ENCODE peak calls at places on chromosomes 2 and 18, in four cellular contexts. O, V, P and R are unnamed samples. For H3K9me3 and H3K27me3, the result is how much of the 10 kb centered on the place peaks cover.

GRCh38 chr2:134663451-134663850 is 55.3 kb downstream of the TMEM163 start:
- DNase-seq in V (no peak), P (no peak), O (no peak), R (no peak)

GRCh38 chr2:85549826-85550225 is 10.9 kb downstream of the MAT2A start:
- DNase-seq in P (no peak), O (no peak), V (peak), R (peak)

GRCh38 chr2:226179010-226179409 is 620.6 kb downstream of the IRS1 start:
- DNase-seq in P (no peak), O (no peak), V (peak), R (no peak)

GRCh38 chr2:8548065-8548870 is 133.6 kb upstream of the ID2 start:
- DNase-seq in V (no peak), P (no peak), O (no peak), R (no peak)

GRCh38 chr2:187618813-187619212 is 64.6 kb upstream of the TFPI start:
- DNase-seq in P (no peak), V (peak), O (no peak), R (peak)

GRCh38 chr2:217714268-217714643 is 288.5 kb downstream of the TNS1 start:
- DNase-seq in O (no peak), V (peak), P (peak), R (peak)

GRCh38 chr2:174334781-174335604 is at the start of gene SP9:
- DNase-seq in P (no peak), V (peak), O (no peak), R (peak)

GRCh38 chr2:156333951-156334495 is 1.5 kb upstream of the NR4A2 start:
- DNase-seq in V (peak), O (peak), P (no peak), R (peak)

GRCh38 chr2:71736986-71737385 is 283.6 kb downstream of the DYSF start:
- DNase-seq in V (no peak), P (no peak), O (no peak), R (peak)

GRCh38 chr2:200593905-200594304 is 8.1 kb downstream of the AOX1 start:
- DNase-seq in O (no peak), P (no peak), V (no peak), R (no peak)

GRCh38 chr2:69559696-69560482 is 83.7 kb downstream of the AAK1 start:
- DNase-seq in O (no peak), V (peak), P (no peak), R (no peak)

GRCh38 chr2:173963323-173963816 is 1.8 kb downstream of the SP3 start:
- DNase-seq in V (peak), P (peak), O (peak), R (no peak)

GRCh38 chr18:49055787-49056186 is 105.0 kb upstream of the SMAD7 start:
- DNase-seq in V (peak), O (peak), P (peak), R (peak)

GRCh38 chr2:199100326-199101110 is 357.2 kb downstream of the SATB2 start:
- DNase-seq in O (no peak), P (no peak), V (peak), R (no peak)

GRCh38 chr2:107731435-107731834 is 95.3 kb upstream of the RGPD4 start:
- DNase-seq in O (no peak), P (no peak), V (no peak), R (no peak)

GRCh38 chr2:207711750-207712487 is 479 bp downstream of the CCNYL1 start:
- DNase-seq in V (peak), O (peak), P (peak), R (peak)

GRCh38 chr2:43171789-43172188 is 54.6 kb downstream of the ZFP36L2 start:
- DNase-seq in O (peak), P (peak), V (peak), R (no peak)

GRCh38 chr2:20110383-20110782 is 59.0 kb upstream of the LAPTM4A start:
- DNase-seq in P (no peak), V (no peak), O (no peak), R (no peak)

GRCh38 chr18:12470382-12471090 is 62.8 kb downstream of the PRELID3A start:
- DNase-seq in P (peak), O (no peak), V (no peak), R (no peak)

GRCh38 chr2:43139996-43140621 is 86.3 kb downstream of the ZFP36L2 start:
- DNase-seq in P (peak), V (no peak), O (no peak), R (no peak)

GRCh38 chr2:223532161-223532560 is 70.0 kb downstream of the SCG2 start:
- DNase-seq in O (no peak), P (no peak), V (peak), R (no peak)

GRCh38 chr18:64659186-64659585 is 510.3 kb upstream of the LINC00305 start:
- DNase-seq in O (no peak), V (no peak), P (no peak), R (no peak)

GRCh38 chr2:146982393-146982846 is 862.4 kb upstream of the ACVR2A start:
- DNase-seq in V (peak), O (no peak), P (peak), R (peak)

GRCh38 chr2:77232909-77233308 is 289.3 kb downstream of the LRRTM4 start:
- DNase-seq in P (no peak), V (peak), O (no peak), R (no peak)

GRCh38 chr2:142315353-142315752 is 184.5 kb upstream of the LRP1B start:
- DNase-seq in P (no peak), V (peak), O (no peak), R (no peak)

GRCh38 chr18:22422909-22423548 is 5.3 kb upstream of the CTAGE1 start:
- DNase-seq in V (peak), O (no peak), P (no peak), R (peak)

GRCh38 chr18:23740105-23740830 is 51.0 kb downstream of the LAMA3 start:
- DNase-seq in V (peak), P (no peak), O (no peak), R (peak)

GRCh38 chr18:69774831-69775230 is 172.8 kb downstream of the CD226 start:
- DNase-seq in P (no peak), V (no peak), O (no peak), R (no peak)

GRCh38 chr2:55119711-55120487 is 69.6 kb upstream of the RTN4 start:
- DNase-seq in V (no peak), P (no peak), O (no peak), R (no peak)

GRCh38 chr18:63472380-63472779 is 4.4 kb upstream of the SERPINB5 start:
- DNase-seq in V (no peak), O (no peak), P (no peak), R (no peak)

GRCh38 chr2:236644502-236644911 is 74.9 kb downstream of the ACKR3 start:
- DNase-seq in P (no peak), V (no peak), O (no peak), R (no peak)

GRCh38 chr2:140542627-140543026 is 1588.2 kb downstream of the LRP1B start:
- DNase-seq in V (no peak), O (no peak), P (no peak), R (no peak)

GRCh38 chr18:42024131-42024530 is 69.1 kb downstream of the PIK3C3 start:
- DNase-seq in V (no peak), O (no peak), P (no peak), R (no peak)

GRCh38 chr18:9765505-9765904 is 57.4 kb downstream of the RAB31 start:
- DNase-seq in O (no peak), P (no peak), V (no peak), R (no peak)

GRCh38 chr2:236309669-236310029 is 45.4 kb upstream of the ASB18 start:
- DNase-seq in V (peak), P (no peak), O (no peak), R (peak)

GRCh38 chr18:62387257-62387656 is 62.1 kb downstream of the TNFRSF11A start:
- DNase-seq in P (no peak), V (no peak), O (no peak), R (no peak)

GRCh38 chr18:62386616-62387015 is 61.5 kb downstream of the TNFRSF11A start:
- DNase-seq in O (no peak), V (no peak), P (no peak), R (no peak)

GRCh38 chr18:62386091-62386490 is 61.0 kb downstream of the TNFRSF11A start:
- DNase-seq in O (no peak), P (no peak), V (no peak), R (no peak)

GRCh38 chr18:62384610-62385097 is 59.5 kb downstream of the TNFRSF11A start:
- DNase-seq in V (peak), O (no peak), P (no peak), R (peak)

DNA sequence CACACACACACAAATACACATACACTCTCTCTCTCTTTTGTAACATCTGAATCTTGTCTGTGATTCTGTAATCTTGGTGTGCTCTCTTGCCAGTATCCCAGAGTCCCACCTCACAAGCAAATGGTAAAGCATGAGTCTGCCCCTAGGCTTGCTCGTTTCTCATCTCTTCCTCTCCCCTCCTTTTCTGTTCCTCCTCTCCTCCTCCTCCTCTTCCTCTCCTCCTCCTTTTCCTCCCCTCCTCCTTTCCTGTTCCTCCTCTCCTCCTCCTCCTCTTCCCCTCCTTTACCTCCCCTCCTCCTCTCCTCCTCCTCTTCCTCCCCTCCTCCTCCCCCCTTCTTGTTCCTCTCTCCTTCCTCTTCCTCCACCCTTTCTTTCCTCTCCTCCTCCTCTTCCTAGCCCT is 59.0 kb downstream of the TNFRSF11A start:
- DNase-seq in O (no peak), P (no peak), V (no peak), R (no peak)
- H3K4me3 ChIP-seq in O (no peak), P (no peak), V (no peak), R (peak)

GRCh38 chr2:41998201-41998781 is 49.5 kb upstream of the PKDCC start:
- DNase-seq in P (no peak), V (no peak), O (no peak), R (no peak)
- H3K9me3 ChIP-seq in P (under half), V (under half), O (under half), R (under half)

GRCh38 chr2:95344208-95344570 is 47.0 kb downstream of the KCNIP3 start:
- DNase-seq in P (no peak), O (no peak), V (no peak), R (no peak)

GRCh38 chr2:95345415-95346235 is 48.5 kb downstream of the KCNIP3 start:
- DNase-seq in V (peak), P (peak), O (peak), R (peak)

GRCh38 chr2:95345066-95345414 is 47.9 kb downstream of the KCNIP3 start:
- DNase-seq in V (no peak), P (no peak), O (no peak), R (no peak)

GRCh38 chr2:95343429-95344207 is 46.5 kb downstream of the KCNIP3 start:
- DNase-seq in P (no peak), O (no peak), V (no peak), R (no peak)

DNA sequence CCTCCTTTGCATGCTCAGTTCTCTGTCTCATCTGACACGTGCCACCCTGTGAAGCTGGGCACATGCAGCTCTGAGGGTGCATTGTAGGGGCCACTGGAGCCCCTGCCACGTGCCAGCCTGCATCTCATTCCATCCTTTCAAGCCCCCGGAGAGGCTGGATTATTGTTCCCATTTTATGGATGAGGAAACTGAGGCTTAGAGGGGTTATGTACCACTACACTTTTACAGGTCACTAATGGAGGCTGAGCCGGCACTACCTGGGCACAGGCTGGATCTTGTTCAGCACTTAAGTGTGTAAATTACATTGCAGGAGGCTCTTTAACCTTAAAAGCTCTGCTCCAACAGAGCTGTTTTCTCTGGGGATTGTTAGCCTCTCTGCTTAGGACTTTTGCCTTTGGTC is 47.5 kb downstream of the KCNIP3 start:
- DNase-seq in O (no peak), P (no peak), V (no peak), R (no peak)
- H3K27me3 ChIP-seq in O (under half), P (under half), V (under half), R (under half)

GRCh38 chr2:57907411-57907810 is 139.2 kb upstream of the VRK2 start:
- DNase-seq in V (no peak), O (no peak), P (no peak), R (no peak)

GRCh38 chr2:57899898-57900297 is 146.7 kb upstream of the VRK2 start:
- DNase-seq in V (no peak), O (no peak), P (no peak), R (no peak)

GRCh38 chr2:57906152-57906732 is 140.4 kb upstream of the VRK2 start:
- DNase-seq in P (no peak), V (peak), O (no peak), R (no peak)

GRCh38 chr2:57902578-57902977 is 144.0 kb upstream of the VRK2 start:
- DNase-seq in O (no peak), P (no peak), V (no peak), R (no peak)
- H3K4me3 ChIP-seq in O (no peak), P (no peak), V (no peak), R (no peak)

GRCh38 chr2:56969513-56969912 is 785.7 kb downstream of the CCDC85A start:
- DNase-seq in V (no peak), P (no peak), O (no peak), R (no peak)

GRCh38 chr2:56971383-56971974 is 787.7 kb downstream of the CCDC85A start:
- DNase-seq in V (no peak), P (no peak), O (no peak), R (no peak)
- H3K9me3 ChIP-seq in V (under half), P (under half), O (under half), R (under half)

DNA sequence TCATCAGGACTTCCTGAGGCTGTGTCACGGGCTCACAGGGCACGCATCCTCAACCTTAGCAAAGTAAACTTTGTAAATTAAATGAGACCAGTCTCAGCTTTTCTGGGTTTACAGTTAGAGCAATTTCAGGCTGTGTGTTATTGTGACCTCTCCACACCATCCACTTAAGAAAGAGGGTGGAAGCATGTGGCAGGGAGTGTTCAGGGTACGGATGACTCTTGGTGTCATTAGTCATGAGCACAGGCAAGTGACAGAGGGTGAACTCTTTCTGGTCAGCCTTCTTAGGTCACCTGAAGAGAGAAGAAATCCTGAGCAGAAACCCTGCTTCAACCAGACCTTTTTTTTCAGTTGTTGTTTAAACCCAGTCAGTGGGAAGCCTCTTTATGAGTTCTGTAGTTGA is 207.9 kb downstream of the ICOS start:
- DNase-seq in V (no peak), P (no peak), O (no peak), R (no peak)
- H3K27me3 ChIP-seq in V (under half), P (under half), O (under half), R (under half)

GRCh38 chr18:58205087-58205779 is 161.2 kb downstream of the NEDD4L start:
- DNase-seq in V (peak), O (no peak), P (no peak), R (peak)

GRCh38 chr18:58209326-58209725 is 165.3 kb downstream of the NEDD4L start:
- DNase-seq in V (peak), P (no peak), O (no peak), R (no peak)

GRCh38 chr18:58205780-58206160 is 161.7 kb downstream of the NEDD4L start:
- DNase-seq in V (no peak), O (no peak), P (no peak), R (no peak)

GRCh38 chr18:58208207-58208944 is 164.3 kb downstream of the NEDD4L start:
- DNase-seq in O (no peak), P (no peak), V (peak), R (no peak)

DNA sequence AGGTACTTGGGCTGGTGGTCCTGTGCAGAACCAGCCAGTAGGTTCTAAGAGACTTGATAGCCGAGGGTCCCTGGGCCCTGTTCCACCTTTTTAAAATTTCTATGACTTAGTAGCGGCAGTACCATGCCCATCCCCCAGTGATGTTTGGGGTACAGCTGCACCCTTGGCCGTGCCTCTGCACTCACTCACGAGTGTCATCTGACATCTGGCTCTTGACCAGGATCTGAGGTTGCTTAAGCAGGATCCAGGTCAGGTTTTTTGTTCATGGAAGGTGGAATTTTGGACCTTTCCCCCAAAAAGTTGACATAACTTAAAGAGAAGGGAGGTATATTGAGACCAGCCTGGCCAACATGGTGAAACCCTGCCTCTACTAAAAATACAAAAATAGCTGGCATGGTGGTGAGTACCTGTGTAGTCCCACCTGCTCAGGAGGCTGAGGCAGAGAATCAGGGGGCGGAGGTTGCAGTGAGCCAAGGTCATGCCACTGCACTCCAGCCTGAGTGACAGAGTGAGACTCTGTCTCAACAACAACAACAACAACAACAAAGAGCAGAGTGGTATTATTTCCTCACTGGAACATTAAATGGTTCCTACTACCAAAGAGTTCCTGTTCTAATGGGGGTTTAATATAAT is 163.6 kb downstream of the NEDD4L start:
- DNase-seq in V (no peak), P (no peak), O (no peak), R (no peak)
- H3K4me3 ChIP-seq in V (no peak), P (no peak), O (no peak), R (no peak)

GRCh38 chr18:14905350-14905749 is 157.4 kb downstream of the ANKRD30B start:
- DNase-seq in P (no peak), V (no peak), O (no peak), R (no peak)

GRCh38 chr18:14912967-14913366 is 165.0 kb downstream of the ANKRD30B start:
- DNase-seq in P (no peak), O (no peak), V (no peak), R (peak)

GRCh38 chr18:14905979-14906378 is 158.0 kb downstream of the ANKRD30B start:
- DNase-seq in V (no peak), O (no peak), P (no peak), R (no peak)

GRCh38 chr18:14907420-14907819 is 159.4 kb downstream of the ANKRD30B start:
- DNase-seq in P (no peak), V (no peak), O (no peak), R (no peak)

DNA sequence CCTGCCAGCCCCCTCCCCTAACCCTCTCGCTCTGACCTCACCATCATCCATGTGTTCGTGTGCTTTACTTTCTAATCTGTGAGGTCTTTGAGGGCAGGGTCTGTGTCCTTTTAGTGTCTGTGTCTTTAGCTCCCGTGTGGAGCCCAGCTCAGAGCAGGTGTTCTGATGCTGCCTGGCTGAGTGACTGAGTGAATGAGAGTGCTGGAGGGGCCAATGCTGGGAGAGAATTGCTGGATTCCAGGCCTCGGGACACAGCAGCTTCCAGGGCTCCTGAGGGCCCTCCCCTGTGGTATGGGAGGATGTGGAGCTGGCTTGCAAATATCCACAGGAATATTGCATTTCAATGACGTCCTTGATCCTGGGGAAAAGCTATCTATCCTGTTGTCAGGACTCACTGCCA is 160.6 kb downstream of the ANKRD30B start:
- DNase-seq in O (no peak), P (no peak), V (no peak), R (no peak)
- H3K9me3 ChIP-seq in O (under half), P (under half), V (under half), R (under half)